ENCODE peak calls at places on chromosomes 11 and 22, in eight cellular contexts. One of them, this sample, is unnamed.

GRCh38 chr11:65182258-65183170 is 786 bp downstream of the CAPN1 start:
- DNase-seq in NCI-H2171: peak
- DNase-seq in sciatic nerve: peak
- DNase-seq in T-helper 9 cell: no peak
- DNase-seq in iPS-NIHi11: peak
- DNase-seq in stimulated activated CD4-positive, alpha-beta T cell treated with anti-CD3 and anti-CD28 coated beads, Interleukin-1b, Interleukin-23, amount 100 ng/mL, for 24 hours: no peak
- DNase-seq in pons: no peak
- DNase-seq in putamen: no peak
- DNase-seq in this sample: no peak

GRCh38 chr11:130103296-130103814 is 33.7 kb downstream of the APLP2 start:
- DNase-seq in NCI-H2171: no peak
- DNase-seq in sciatic nerve: no peak
- DNase-seq in T-helper 9 cell: no peak
- DNase-seq in iPS-NIHi11: no peak
- DNase-seq in stimulated activated CD4-positive, alpha-beta T cell treated with anti-CD3 and anti-CD28 coated beads, Interleukin-1b, Interleukin-23, amount 100 ng/mL, for 24 hours: no peak
- DNase-seq in pons: peak
- DNase-seq in putamen: no peak
- DNase-seq in this sample: no peak

GRCh38 chr22:48489551-48490512 is 1337.8 kb downstream of the BRD1 start:
- DNase-seq in NCI-H2171: peak
- DNase-seq in sciatic nerve: peak
- DNase-seq in T-helper 9 cell: no peak
- DNase-seq in iPS-NIHi11: no peak
- DNase-seq in stimulated activated CD4-positive, alpha-beta T cell treated with anti-CD3 and anti-CD28 coated beads, Interleukin-1b, Interleukin-23, amount 100 ng/mL, for 24 hours: no peak
- DNase-seq in pons: no peak
- DNase-seq in putamen: no peak
- DNase-seq in this sample: no peak

GRCh38 chr11:36449566-36450390 is 60.3 kb downstream of the TRAF6 start:
- DNase-seq in NCI-H2171: no peak
- DNase-seq in sciatic nerve: no peak
- DNase-seq in T-helper 9 cell: no peak
- DNase-seq in iPS-NIHi11: no peak
- DNase-seq in stimulated activated CD4-positive, alpha-beta T cell treated with anti-CD3 and anti-CD28 coated beads, Interleukin-1b, Interleukin-23, amount 100 ng/mL, for 24 hours: no peak
- DNase-seq in pons: no peak
- DNase-seq in putamen: no peak
- DNase-seq in this sample: no peak

GRCh38 chr11:7563269-7563668 is 49.5 kb downstream of the PPFIBP2 start:
- DNase-seq in NCI-H2171: no peak
- DNase-seq in sciatic nerve: no peak
- DNase-seq in T-helper 9 cell: no peak
- DNase-seq in iPS-NIHi11: no peak
- DNase-seq in stimulated activated CD4-positive, alpha-beta T cell treated with anti-CD3 and anti-CD28 coated beads, Interleukin-1b, Interleukin-23, amount 100 ng/mL, for 24 hours: no peak
- DNase-seq in pons: no peak
- DNase-seq in putamen: no peak
- DNase-seq in this sample: no peak

GRCh38 chr22:28766628-28767027 is 5.9 kb upstream of the CCDC117 start:
- DNase-seq in NCI-H2171: no peak
- DNase-seq in sciatic nerve: no peak
- DNase-seq in T-helper 9 cell: no peak
- DNase-seq in iPS-NIHi11: no peak
- DNase-seq in stimulated activated CD4-positive, alpha-beta T cell treated with anti-CD3 and anti-CD28 coated beads, Interleukin-1b, Interleukin-23, amount 100 ng/mL, for 24 hours: no peak
- DNase-seq in pons: no peak
- DNase-seq in putamen: no peak
- DNase-seq in this sample: no peak

GRCh38 chr22:22948651-22949611 is 61.3 kb downstream of the IGLL5 start:
- DNase-seq in NCI-H2171: no peak
- DNase-seq in sciatic nerve: peak
- DNase-seq in T-helper 9 cell: no peak
- DNase-seq in iPS-NIHi11: no peak
- DNase-seq in stimulated activated CD4-positive, alpha-beta T cell treated with anti-CD3 and anti-CD28 coated beads, Interleukin-1b, Interleukin-23, amount 100 ng/mL, for 24 hours: no peak
- DNase-seq in pons: no peak
- DNase-seq in putamen: no peak
- DNase-seq in this sample: no peak

GRCh38 chr11:88886796-88887195 is 179.0 kb downstream of the GRM5 start:
- DNase-seq in NCI-H2171: no peak
- DNase-seq in sciatic nerve: no peak
- DNase-seq in T-helper 9 cell: peak
- DNase-seq in iPS-NIHi11: peak
- DNase-seq in stimulated activated CD4-positive, alpha-beta T cell treated with anti-CD3 and anti-CD28 coated beads, Interleukin-1b, Interleukin-23, amount 100 ng/mL, for 24 hours: peak
- DNase-seq in pons: peak
- DNase-seq in putamen: no peak
- DNase-seq in this sample: peak

GRCh38 chr11:19218801-19219460 is 17.1 kb upstream of the CSRP3 start:
- DNase-seq in NCI-H2171: no peak
- DNase-seq in sciatic nerve: no peak
- DNase-seq in T-helper 9 cell: no peak
- DNase-seq in iPS-NIHi11: peak
- DNase-seq in stimulated activated CD4-positive, alpha-beta T cell treated with anti-CD3 and anti-CD28 coated beads, Interleukin-1b, Interleukin-23, amount 100 ng/mL, for 24 hours: no peak
- DNase-seq in pons: peak
- DNase-seq in putamen: no peak
- DNase-seq in this sample: no peak

GRCh38 chr22:30036656-30037055 is 43.6 kb upstream of the HORMAD2 start:
- DNase-seq in NCI-H2171: no peak
- DNase-seq in sciatic nerve: no peak
- DNase-seq in T-helper 9 cell: no peak
- DNase-seq in iPS-NIHi11: no peak
- DNase-seq in stimulated activated CD4-positive, alpha-beta T cell treated with anti-CD3 and anti-CD28 coated beads, Interleukin-1b, Interleukin-23, amount 100 ng/mL, for 24 hours: no peak
- DNase-seq in pons: no peak
- DNase-seq in putamen: no peak
- DNase-seq in this sample: no peak

GRCh38 chr11:83195176-83195531 is 1.6 kb downstream of the ANKRD42 start:
- DNase-seq in NCI-H2171: no peak
- DNase-seq in sciatic nerve: no peak
- DNase-seq in T-helper 9 cell: no peak
- DNase-seq in iPS-NIHi11: no peak
- DNase-seq in stimulated activated CD4-positive, alpha-beta T cell treated with anti-CD3 and anti-CD28 coated beads, Interleukin-1b, Interleukin-23, amount 100 ng/mL, for 24 hours: no peak
- DNase-seq in pons: no peak
- DNase-seq in putamen: no peak
- DNase-seq in this sample: no peak

GRCh38 chr11:134047586-134047999 is 21.3 kb upstream of the JAM3 start:
- DNase-seq in NCI-H2171: no peak
- DNase-seq in sciatic nerve: peak
- DNase-seq in T-helper 9 cell: no peak
- DNase-seq in iPS-NIHi11: peak
- DNase-seq in stimulated activated CD4-positive, alpha-beta T cell treated with anti-CD3 and anti-CD28 coated beads, Interleukin-1b, Interleukin-23, amount 100 ng/mL, for 24 hours: no peak
- DNase-seq in pons: no peak
- DNase-seq in putamen: peak
- DNase-seq in this sample: no peak

GRCh38 chr11:48154162-48154561 is 62.4 kb upstream of the OR4B1 start:
- DNase-seq in NCI-H2171: no peak
- DNase-seq in sciatic nerve: no peak
- DNase-seq in T-helper 9 cell: no peak
- DNase-seq in iPS-NIHi11: no peak
- DNase-seq in stimulated activated CD4-positive, alpha-beta T cell treated with anti-CD3 and anti-CD28 coated beads, Interleukin-1b, Interleukin-23, amount 100 ng/mL, for 24 hours: no peak
- DNase-seq in pons: no peak
- DNase-seq in putamen: no peak
- DNase-seq in this sample: no peak

GRCh38 chr11:44268807-44269080 is 41.2 kb downstream of the ALX4 start:
- DNase-seq in NCI-H2171: no peak
- DNase-seq in sciatic nerve: no peak
- DNase-seq in T-helper 9 cell: no peak
- DNase-seq in iPS-NIHi11: no peak
- DNase-seq in stimulated activated CD4-positive, alpha-beta T cell treated with anti-CD3 and anti-CD28 coated beads, Interleukin-1b, Interleukin-23, amount 100 ng/mL, for 24 hours: no peak
- DNase-seq in pons: no peak
- DNase-seq in putamen: no peak
- DNase-seq in this sample: no peak

GRCh38 chr22:45006101-45006872 is 3.5 kb downstream of the PHF21B start:
- DNase-seq in NCI-H2171: no peak
- DNase-seq in sciatic nerve: no peak
- DNase-seq in T-helper 9 cell: no peak
- DNase-seq in iPS-NIHi11: no peak
- DNase-seq in stimulated activated CD4-positive, alpha-beta T cell treated with anti-CD3 and anti-CD28 coated beads, Interleukin-1b, Interleukin-23, amount 100 ng/mL, for 24 hours: no peak
- DNase-seq in pons: peak
- DNase-seq in putamen: peak
- DNase-seq in this sample: no peak

GRCh38 chr11:70306586-70307033 is 36.1 kb downstream of the PPFIA1 start:
- DNase-seq in NCI-H2171: no peak
- DNase-seq in sciatic nerve: no peak
- DNase-seq in T-helper 9 cell: no peak
- DNase-seq in iPS-NIHi11: no peak
- DNase-seq in stimulated activated CD4-positive, alpha-beta T cell treated with anti-CD3 and anti-CD28 coated beads, Interleukin-1b, Interleukin-23, amount 100 ng/mL, for 24 hours: no peak
- DNase-seq in pons: no peak
- DNase-seq in putamen: no peak
- DNase-seq in this sample: no peak

GRCh38 chr11:86644291-86644690 is 28.1 kb downstream of the ME3 start:
- DNase-seq in NCI-H2171: no peak
- DNase-seq in sciatic nerve: no peak
- DNase-seq in T-helper 9 cell: no peak
- DNase-seq in iPS-NIHi11: no peak
- DNase-seq in stimulated activated CD4-positive, alpha-beta T cell treated with anti-CD3 and anti-CD28 coated beads, Interleukin-1b, Interleukin-23, amount 100 ng/mL, for 24 hours: no peak
- DNase-seq in pons: no peak
- DNase-seq in putamen: no peak
- DNase-seq in this sample: no peak

GRCh38 chr11:80155412-80156017 is 714.7 kb upstream of the TENM4 start:
- DNase-seq in NCI-H2171: peak
- DNase-seq in sciatic nerve: no peak
- DNase-seq in T-helper 9 cell: no peak
- DNase-seq in iPS-NIHi11: peak
- DNase-seq in stimulated activated CD4-positive, alpha-beta T cell treated with anti-CD3 and anti-CD28 coated beads, Interleukin-1b, Interleukin-23, amount 100 ng/mL, for 24 hours: no peak
- DNase-seq in pons: peak
- DNase-seq in putamen: no peak
- DNase-seq in this sample: no peak

GRCh38 chr11:73530109-73530508 is 67.8 kb downstream of the FAM168A start:
- DNase-seq in NCI-H2171: no peak
- DNase-seq in sciatic nerve: no peak
- DNase-seq in T-helper 9 cell: no peak
- DNase-seq in iPS-NIHi11: no peak
- DNase-seq in stimulated activated CD4-positive, alpha-beta T cell treated with anti-CD3 and anti-CD28 coated beads, Interleukin-1b, Interleukin-23, amount 100 ng/mL, for 24 hours: no peak
- DNase-seq in pons: no peak
- DNase-seq in putamen: no peak
- DNase-seq in this sample: no peak

GRCh38 chr11:35138949-35139881 is at the start of gene CD44:
- DNase-seq in NCI-H2171: no peak
- DNase-seq in sciatic nerve: peak
- DNase-seq in T-helper 9 cell: peak
- DNase-seq in iPS-NIHi11: peak
- DNase-seq in stimulated activated CD4-positive, alpha-beta T cell treated with anti-CD3 and anti-CD28 coated beads, Interleukin-1b, Interleukin-23, amount 100 ng/mL, for 24 hours: peak
- DNase-seq in pons: peak
- DNase-seq in putamen: no peak
- DNase-seq in this sample: no peak

GRCh38 chr22:40452730-40453487 is 82.5 kb downstream of the SGSM3 start:
- DNase-seq in NCI-H2171: no peak
- DNase-seq in sciatic nerve: no peak
- DNase-seq in T-helper 9 cell: no peak
- DNase-seq in iPS-NIHi11: no peak
- DNase-seq in stimulated activated CD4-positive, alpha-beta T cell treated with anti-CD3 and anti-CD28 coated beads, Interleukin-1b, Interleukin-23, amount 100 ng/mL, for 24 hours: no peak
- DNase-seq in pons: no peak
- DNase-seq in putamen: no peak
- DNase-seq in this sample: no peak

GRCh38 chr11:13473013-13473722 is 10.1 kb upstream of the BTBD10 start:
- DNase-seq in NCI-H2171: no peak
- DNase-seq in sciatic nerve: no peak
- DNase-seq in T-helper 9 cell: no peak
- DNase-seq in iPS-NIHi11: no peak
- DNase-seq in stimulated activated CD4-positive, alpha-beta T cell treated with anti-CD3 and anti-CD28 coated beads, Interleukin-1b, Interleukin-23, amount 100 ng/mL, for 24 hours: no peak
- DNase-seq in pons: no peak
- DNase-seq in putamen: no peak
- DNase-seq in this sample: no peak

GRCh38 chr11:95678988-95679387 is 110.6 kb downstream of the FAM76B start:
- DNase-seq in NCI-H2171: no peak
- DNase-seq in sciatic nerve: no peak
- DNase-seq in T-helper 9 cell: no peak
- DNase-seq in iPS-NIHi11: no peak
- DNase-seq in stimulated activated CD4-positive, alpha-beta T cell treated with anti-CD3 and anti-CD28 coated beads, Interleukin-1b, Interleukin-23, amount 100 ng/mL, for 24 hours: no peak
- DNase-seq in pons: no peak
- DNase-seq in putamen: no peak
- DNase-seq in this sample: no peak

GRCh38 chr22:23888615-23889401 is 5.4 kb upstream of the MIF start:
- DNase-seq in NCI-H2171: no peak
- DNase-seq in sciatic nerve: no peak
- DNase-seq in T-helper 9 cell: no peak
- DNase-seq in iPS-NIHi11: no peak
- DNase-seq in stimulated activated CD4-positive, alpha-beta T cell treated with anti-CD3 and anti-CD28 coated beads, Interleukin-1b, Interleukin-23, amount 100 ng/mL, for 24 hours: no peak
- DNase-seq in pons: peak
- DNase-seq in putamen: no peak
- DNase-seq in this sample: no peak

GRCh38 chr11:15107730-15108515 is 6.8 kb upstream of the INSC start:
- DNase-seq in NCI-H2171: no peak
- DNase-seq in sciatic nerve: no peak
- DNase-seq in T-helper 9 cell: no peak
- DNase-seq in iPS-NIHi11: no peak
- DNase-seq in stimulated activated CD4-positive, alpha-beta T cell treated with anti-CD3 and anti-CD28 coated beads, Interleukin-1b, Interleukin-23, amount 100 ng/mL, for 24 hours: no peak
- DNase-seq in pons: no peak
- DNase-seq in putamen: no peak
- DNase-seq in this sample: no peak